ENCODE peak calls at places on chromosomes 4 and X, in eight cellular contexts. Q is thoracic aorta, F is Daoy, P is EH, A is psoas muscle, L is bronchial epithelial cell, T is Caki2, S is choroid plexus epithelial cell. X is an unnamed sample.

GRCh38 chr4:12146349-12146748 is 717.7 kb upstream of the HS3ST1 start:
- DNase-seq in Q (no peak), F (no peak), P (no peak), A (no peak), L (no peak), T (no peak), S (no peak), X (no peak)

GRCh38 chr4:166882221-166882620 is 352.1 kb downstream of the SPOCK3 start:
- DNase-seq in Q (no peak), F (no peak), P (no peak), A (no peak), L (peak), T (no peak), S (no peak), X (no peak)

GRCh38 chrX:103311401-103311785 is 603 bp upstream of the BEX2 start:
- DNase-seq in Q (no peak), F (no peak), P (no peak), A (no peak), L (no peak), T (no peak), S (no peak), X (no peak)

GRCh38 chrX:24498975-24499374 is 33.9 kb downstream of the PDK3 start:
- DNase-seq in Q (no peak), F (no peak), P (peak), A (no peak), L (peak), T (peak), S (peak), X (no peak)

GRCh38 chr4:175884048-175884447 is 72.0 kb upstream of the GPM6A start:
- DNase-seq in Q (no peak), F (no peak), P (no peak), A (no peak), L (no peak), T (peak), S (no peak), X (no peak)

GRCh38 chr4:142440093-142440492 is 406.0 kb downstream of the INPP4B start:
- DNase-seq in Q (no peak), F (no peak), P (peak), A (no peak), L (no peak), T (no peak), S (peak), X (no peak)

GRCh38 chr4:41339812-41340809 is 83.4 kb downstream of the UCHL1 start:
- DNase-seq in Q (no peak), F (peak), P (peak), A (no peak), L (no peak), T (peak), S (peak), X (no peak)

GRCh38 chr4:37771771-37772170 is 54.7 kb upstream of the PGM2 start:
- DNase-seq in Q (no peak), F (no peak), P (no peak), A (no peak), L (no peak), T (no peak), S (no peak), X (no peak)

GRCh38 chrX:55120767-55121358 is 32.0 kb downstream of the PAGE2 start:
- DNase-seq in Q (no peak), F (no peak), P (no peak), A (no peak), L (no peak), T (no peak), S (peak), X (no peak)

GRCh38 chrX:134246282-134246681 is 9.3 kb downstream of the CCDC160 start:
- DNase-seq in Q (no peak), F (no peak), P (no peak), A (no peak), L (no peak), T (no peak), S (peak), X (no peak)

GRCh38 chr4:56463711-56464110 is 3.7 kb upstream of the SRP72 start:
- DNase-seq in Q (no peak), F (no peak), P (no peak), A (no peak), L (no peak), T (no peak), S (no peak), X (no peak)

GRCh38 chrX:64977830-64978229 is 1.6 kb upstream of the ZC4H2 start:
- DNase-seq in Q (no peak), F (no peak), P (peak), A (no peak), L (peak), T (no peak), S (no peak), X (no peak)

GRCh38 chr4:173242466-173243250 is 74.0 kb downstream of the GALNT7 start:
- DNase-seq in Q (no peak), F (no peak), P (no peak), A (no peak), L (peak), T (peak), S (peak), X (no peak)

GRCh38 chr4:48388504-48389154 is 47.3 kb downstream of the SLAIN2 start:
- DNase-seq in Q (no peak), F (peak), P (peak), A (no peak), L (peak), T (peak), S (peak), X (no peak)

GRCh38 chr4:47490550-47490949 is 5.5 kb downstream of the ATP10D start:
- DNase-seq in Q (no peak), F (peak), P (peak), A (no peak), L (peak), T (no peak), S (peak), X (no peak)

GRCh38 chr4:152050098-152050497 is 289.3 kb upstream of the GATB start:
- DNase-seq in Q (no peak), F (no peak), P (no peak), A (no peak), L (no peak), T (no peak), S (no peak), X (no peak)

GRCh38 chr4:151537726-151538125 is 128.8 kb downstream of the FHIP1A start:
- DNase-seq in Q (no peak), F (no peak), P (peak), A (no peak), L (no peak), T (no peak), S (peak), X (no peak)

GRCh38 chr4:123844374-123844773 is 447.8 kb downstream of the SPRY1 start:
- DNase-seq in Q (no peak), F (no peak), P (no peak), A (no peak), L (no peak), T (no peak), S (no peak), X (no peak)

GRCh38 chrX:129731228-129731627 is 7.6 kb upstream of the XPNPEP2 start:
- DNase-seq in Q (no peak), F (no peak), P (no peak), A (no peak), L (no peak), T (no peak), S (no peak), X (no peak)

GRCh38 chr4:159016527-159017137 is 86.2 kb upstream of the RAPGEF2 start:
- DNase-seq in Q (no peak), F (peak), P (peak), A (no peak), L (no peak), T (no peak), S (peak), X (no peak)

GRCh38 chrX:134634691-134635090 is 23.6 kb downstream of the PLAC1 start:
- DNase-seq in Q (no peak), F (no peak), P (peak), A (no peak), L (peak), T (no peak), S (no peak), X (no peak)

GRCh38 chr4:80186666-80187065 is 10.6 kb upstream of the PRDM8 start:
- DNase-seq in Q (no peak), F (no peak), P (no peak), A (no peak), L (no peak), T (no peak), S (no peak), X (no peak)

GRCh38 chrX:71056857-71057256 is 11.3 kb downstream of the SNX12 start:
- DNase-seq in Q (no peak), F (no peak), P (peak), A (no peak), L (no peak), T (no peak), S (peak), X (no peak)

GRCh38 chrX:150607200-150607599 is 38.8 kb downstream of the MTM1 start:
- DNase-seq in Q (no peak), F (no peak), P (no peak), A (no peak), L (no peak), T (no peak), S (no peak), X (no peak)

GRCh38 chr4:121462660-121463261 is 81.9 kb upstream of the QRFPR start:
- DNase-seq in Q (no peak), F (peak), P (peak), A (no peak), L (peak), T (peak), S (peak), X (no peak)

GRCh38 chrX:132520213-132520612 is 31.4 kb upstream of the MBNL3 start:
- DNase-seq in Q (no peak), F (no peak), P (no peak), A (no peak), L (no peak), T (no peak), S (no peak), X (no peak)

GRCh38 chr4:150297861-150298474 is 219.7 kb downstream of the DCLK2 start:
- DNase-seq in Q (no peak), F (peak), P (peak), A (no peak), L (peak), T (peak), S (peak), X (no peak)

GRCh38 chr4:52729586-52729985 is 21.6 kb downstream of the ERVMER34-1 start:
- DNase-seq in Q (no peak), F (no peak), P (no peak), A (no peak), L (no peak), T (no peak), S (no peak), X (no peak)

GRCh38 chr4:93687304-93687703 is 141.2 kb upstream of the ATOH1 start:
- DNase-seq in Q (no peak), F (no peak), P (no peak), A (no peak), L (no peak), T (no peak), S (no peak), X (no peak)

GRCh38 chrX:20547649-20548051 is 280.9 kb upstream of the RPS6KA3 start:
- DNase-seq in Q (peak), F (peak), P (peak), A (no peak), L (peak), T (peak), S (peak), X (peak)

GRCh38 chr4:1666391-1666790 is 17.7 kb downstream of the FAM53A start:
- DNase-seq in Q (no peak), F (no peak), P (no peak), A (no peak), L (no peak), T (no peak), S (no peak), X (no peak)

GRCh38 chrX:40151211-40152172 is 53.7 kb upstream of the BCOR start:
- DNase-seq in Q (no peak), F (no peak), P (no peak), A (peak), L (no peak), T (no peak), S (no peak), X (no peak)

GRCh38 chrX:21840199-21840557 is 761 bp downstream of the MBTPS2 start:
- DNase-seq in Q (no peak), F (no peak), P (no peak), A (no peak), L (peak), T (no peak), S (peak), X (no peak)

GRCh38 chrX:30822068-30822671 is 66.9 kb downstream of the TAB3 start:
- DNase-seq in Q (no peak), F (no peak), P (no peak), A (no peak), L (no peak), T (no peak), S (peak), X (no peak)